ENCODE peak calls at places on chromosomes 16 and 17, in four cellular contexts. A, Q, O and Y are unnamed samples.

GRCh38 chr17:42548070-42548837 is 4.5 kb upstream of the HSD17B1 start:
- DNase-seq in A (no peak), O (peak; percentile 22), Q (peak; percentile 9), Y (peak; percentile 97)

GRCh38 chr17:31321971-31322370 is 549 bp upstream of the EVI2A start:
- DNase-seq in A (no peak), Q (no peak), O (no peak), Y (no peak)

GRCh38 chr17:80225230-80225629 is 5.0 kb downstream of the SLC26A11 start:
- DNase-seq in A (no peak), Q (no peak), O (no peak), Y (peak; percentile 43)

GRCh38 chr16:30786115-30786935 is 680 bp downstream of the ZNF629 start:
- DNase-seq in A (no peak), O (peak; percentile 91), Q (peak; percentile 87), Y (peak; percentile 38)

GRCh38 chr16:84832488-84833141 is 12.8 kb downstream of the CRISPLD2 start:
- DNase-seq in Q (no peak), A (no peak), O (no peak), Y (no peak)

GRCh38 chr16:86298166-86299131 is 211.9 kb upstream of the FOXF1 start:
- DNase-seq in A (no peak), O (no peak), Q (no peak), Y (no peak)

GRCh38 chr17:76550712-76551615 is 11.1 kb downstream of the PRCD start:
- DNase-seq in A (no peak), Q (no peak), O (no peak), Y (no peak)

GRCh38 chr17:77322534-77323412 is 182.0 kb downstream of the SEC14L1 start:
- DNase-seq in A (no peak), Q (peak; percentile 64), O (peak; percentile 76), Y (peak; percentile 16)

GRCh38 chr16:78584213-78584860 is 484.9 kb downstream of the WWOX start:
- DNase-seq in Q (no peak), O (no peak), A (no peak), Y (no peak)

GRCh38 chr17:149231-149630 is 11.9 kb downstream of the SCGB1C2 start:
- DNase-seq in O (no peak), A (no peak), Q (no peak), Y (no peak)

GRCh38 chr16:31333686-31334649 is 21.0 kb upstream of the ITGAX start:
- DNase-seq in Q (peak; percentile 43), O (peak; percentile 22), A (no peak), Y (peak; percentile 54)

GRCh38 chr17:33871720-33872535 is 383.2 kb upstream of the CCL2 start:
- DNase-seq in Q (peak; percentile 88), O (no peak), A (no peak), Y (no peak)

GRCh38 chr16:1613240-1613639 is 1.1 kb downstream of the CRAMP1 start:
- DNase-seq in O (no peak), A (no peak), Q (no peak), Y (no peak)

GRCh38 chr16:1612320-1613111 is at the start of gene CRAMP1:
- DNase-seq in O (peak; percentile 52), Q (peak; percentile 32), A (no peak), Y (peak; percentile 22)

GRCh38 chr16:1613728-1614225 is 1.6 kb downstream of the CRAMP1 start:
- DNase-seq in A (no peak), Q (no peak), O (no peak), Y (peak; percentile 25)

GRCh38 chr16:1610071-1610840 is 1.6 kb downstream of the IFT140 start:
- DNase-seq in A (peak; percentile 41), O (peak; percentile 92), Q (peak; percentile 80), Y (peak; percentile 95)

DNA sequence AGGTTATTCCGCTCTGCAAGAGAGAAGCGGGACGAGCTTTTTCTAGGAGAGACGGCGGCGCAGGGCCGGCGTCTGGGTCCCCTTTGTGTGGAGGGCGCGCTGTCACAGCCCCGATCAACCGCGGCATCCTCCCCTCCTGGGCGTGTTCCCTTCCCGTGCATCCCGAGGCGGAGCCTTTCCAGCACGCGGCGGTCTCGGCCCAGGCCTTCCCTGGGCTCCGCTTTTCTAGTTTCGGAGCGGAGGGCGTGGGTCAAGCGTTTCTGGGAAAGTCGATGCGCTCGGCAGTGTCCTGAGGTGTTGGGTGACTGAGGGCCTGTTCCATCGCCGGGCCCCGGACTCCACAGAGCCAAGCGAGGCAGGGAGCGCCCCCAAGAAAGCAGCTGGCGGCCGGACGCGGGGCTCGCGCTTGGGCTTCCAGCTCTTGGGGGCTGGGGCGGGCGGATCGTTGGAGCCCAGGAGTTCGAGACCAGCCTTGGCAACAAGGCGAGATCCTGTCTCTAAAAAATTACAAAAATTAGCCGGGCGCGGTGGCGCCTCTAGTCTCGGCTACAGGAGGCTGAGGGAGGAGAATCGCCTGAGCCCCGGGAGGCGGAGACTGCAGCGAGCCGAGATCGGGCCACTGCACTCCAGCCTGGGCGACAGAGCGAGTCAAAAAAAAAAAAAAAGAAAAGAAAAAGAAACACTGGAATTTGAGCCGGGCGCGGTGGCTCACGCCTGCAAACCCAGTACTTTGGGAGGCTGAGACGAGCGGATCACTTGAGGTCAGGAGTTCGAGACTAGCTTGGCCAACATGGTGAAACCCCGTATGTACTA is 825 bp downstream of the IFT140 start:
- DNase-seq in O (no peak), Q (no peak), A (no peak), Y (no peak)
- TF ChIP-seq USF1 in O (peak; percentile 0), Q (peak; percentile 43), A (no peak), Y (no peak)

GRCh38 chr16:3511286-3512180 is 10.7 kb downstream of the CLUAP1 start:
- DNase-seq in O (no peak), A (no peak), Q (no peak), Y (no peak)
- TF ChIP-seq USF1 in O (no peak), A (no peak), Q (peak; percentile 57), Y (no peak)

GRCh38 chr16:81731636-81732035 is 47.5 kb upstream of the PLCG2 start:
- DNase-seq in Q (no peak), A (no peak), O (no peak), Y (no peak)
- TF ChIP-seq USF1 in Q (no peak), A (no peak), O (no peak), Y (no peak)

GRCh38 chr16:67372664-67373063 is 20.6 kb downstream of the TPPP3 start:
- DNase-seq in O (peak; percentile 57), Q (no peak), A (no peak), Y (no peak)

GRCh38 chr16:67378642-67379041 is 14.7 kb downstream of the TPPP3 start:
- DNase-seq in Q (no peak), A (no peak), O (no peak), Y (no peak)

GRCh38 chr16:67370686-67371085 is 22.6 kb downstream of the TPPP3 start:
- DNase-seq in A (no peak), O (no peak), Q (no peak), Y (no peak)

GRCh38 chr16:67375161-67375560 is 18.1 kb downstream of the TPPP3 start:
- DNase-seq in Q (no peak), A (no peak), O (no peak), Y (no peak)
- TF ChIP-seq USF1 in Q (no peak), A (no peak), O (no peak), Y (no peak)

DNA sequence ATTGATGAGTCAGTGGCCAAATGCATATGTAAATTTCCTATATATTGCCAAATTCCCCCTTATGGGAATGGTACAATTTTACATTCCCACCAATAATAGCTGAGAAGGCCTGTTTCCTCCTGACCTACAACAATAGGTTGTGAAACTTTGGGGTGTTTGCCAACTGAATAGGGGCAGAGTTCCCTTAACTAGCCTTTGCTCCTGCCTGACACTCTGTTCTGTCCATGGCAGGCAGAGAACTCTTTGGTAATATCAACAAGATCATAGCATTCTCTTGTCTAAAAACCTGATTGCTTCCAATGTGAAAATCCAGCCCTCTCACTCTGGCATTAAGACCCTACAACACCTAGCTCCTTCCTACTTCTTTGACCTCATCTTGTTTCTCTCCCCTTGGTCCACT is 149.7 kb downstream of the HAPSTR1 start:
- DNase-seq in Q (no peak), A (no peak), O (no peak), Y (no peak)
- TF ChIP-seq USF1 in Q (no peak), A (no peak), O (no peak), Y (no peak)